ENCODE peak calls at places on chromosomes 13 and 19, in nine cellular contexts. D, M, K, V, O, F, N, E and L are unnamed samples.

GRCh38 chr13:73874460-73874859 is 259.7 kb downstream of the KLF12 start:
- DNase-seq in D (no peak), M (no peak), K (no peak), V (no peak), O (no peak), F (no peak), N (no peak), E (no peak), L (no peak)

GRCh38 chr19:48308695-48309586 is 16.4 kb upstream of the EMP3 start:
- DNase-seq in D (no peak), M (no peak), K (no peak), V (no peak), O (no peak), F (no peak), N (peak), E (no peak), L (no peak)

GRCh38 chr19:38047641-38048040 is 140.6 kb downstream of the SIPA1L3 start:
- DNase-seq in D (no peak), M (no peak), K (no peak), V (no peak), O (no peak), F (no peak), N (no peak), E (no peak), L (no peak)

GRCh38 chr13:95479706-95480105 is 72.8 kb upstream of the CLDN10 start:
- DNase-seq in D (no peak), M (no peak), K (no peak), V (no peak), O (no peak), F (no peak), N (no peak), E (no peak), L (no peak)

GRCh38 chr13:75175575-75175974 is 306.4 kb downstream of the TBC1D4 start:
- DNase-seq in D (peak), M (no peak), K (no peak), V (no peak), O (no peak), F (no peak), N (no peak), E (no peak), L (no peak)

GRCh38 chr13:31094331-31095015 is 67.2 kb downstream of the HSPH1 start:
- DNase-seq in D (no peak), M (no peak), K (no peak), V (no peak), O (no peak), F (no peak), N (no peak), E (no peak), L (no peak)

GRCh38 chr19:20964798-20965197 is 41.7 kb downstream of the ZNF85 start:
- DNase-seq in D (no peak), M (no peak), K (no peak), V (no peak), O (no peak), F (no peak), N (no peak), E (no peak), L (no peak)

GRCh38 chr19:58492265-58492664 is 16.1 kb downstream of the ZNF446 start:
- DNase-seq in D (no peak), M (no peak), K (no peak), V (no peak), O (no peak), F (no peak), N (no peak), E (no peak), L (no peak)

GRCh38 chr19:18456974-18457373 is 19.0 kb upstream of the ISYNA1 start:
- DNase-seq in D (no peak), M (peak), K (peak), V (no peak), O (peak), F (peak), N (peak), E (no peak), L (no peak)

GRCh38 chr13:51849145-51850101 is 4.4 kb upstream of the TMEM272 start:
- DNase-seq in D (peak), M (no peak), K (no peak), V (no peak), O (no peak), F (no peak), N (peak), E (no peak), L (no peak)

GRCh38 chr13:49532593-49532992 is 36.8 kb downstream of the PHF11 start:
- DNase-seq in D (no peak), M (no peak), K (no peak), V (no peak), O (no peak), F (no peak), N (no peak), E (no peak), L (no peak)

GRCh38 chr19:5539431-5539833 is 28.3 kb downstream of the TINCR start:
- DNase-seq in D (no peak), M (no peak), K (no peak), V (no peak), O (no peak), F (no peak), N (no peak), E (no peak), L (peak)

GRCh38 chr13:94369862-94370491 is 109.5 kb downstream of the DCT start:
- DNase-seq in D (peak), M (peak), K (no peak), V (no peak), O (no peak), F (no peak), N (peak), E (no peak), L (no peak)

GRCh38 chr13:21974741-21975140 is 303.9 kb downstream of the FGF9 start:
- DNase-seq in D (peak), M (no peak), K (no peak), V (no peak), O (no peak), F (no peak), N (no peak), E (no peak), L (no peak)

GRCh38 chr19:29999490-29999889 is 57.5 kb downstream of the URI1 start:
- DNase-seq in D (no peak), M (no peak), K (no peak), V (no peak), O (no peak), F (no peak), N (no peak), E (no peak), L (no peak)

GRCh38 chr13:98484289-98485219 is 92.4 kb downstream of the STK24 start:
- DNase-seq in D (peak), M (peak), K (no peak), V (peak), O (peak), F (peak), N (peak), E (peak), L (peak)

GRCh38 chr19:37855098-37855497 is 51.3 kb downstream of the WDR87 start:
- DNase-seq in D (peak), M (peak), K (no peak), V (no peak), O (no peak), F (peak), N (peak), E (no peak), L (peak)

GRCh38 chr19:34241513-34242337 is 12.6 kb upstream of the GARRE1 start:
- DNase-seq in D (no peak), M (no peak), K (no peak), V (no peak), O (peak), F (peak), N (no peak), E (no peak), L (no peak)

GRCh38 chr19:7921302-7921954 is 1.3 kb downstream of the SNAPC2 start:
- DNase-seq in D (no peak), M (no peak), K (no peak), V (no peak), O (peak), F (peak), N (no peak), E (no peak), L (no peak)

GRCh38 chr19:52170863-52171320 is 529 bp downstream of the ZNF836 start:
- DNase-seq in D (no peak), M (no peak), K (no peak), V (no peak), O (peak), F (peak), N (peak), E (no peak), L (peak)

GRCh38 chr13:68023838-68024581 is 793.9 kb upstream of the PCDH9 start:
- DNase-seq in D (no peak), M (no peak), K (no peak), V (no peak), O (no peak), F (peak), N (no peak), E (no peak), L (no peak)

GRCh38 chr19:2977001-2977685 is at the start of gene TLE6:
- DNase-seq in D (peak), M (peak), K (peak), V (peak), O (peak), F (peak), N (peak), E (no peak), L (peak)

GRCh38 chr13:83531022-83531421 is 351.3 kb downstream of the SLITRK1 start:
- DNase-seq in D (no peak), M (no peak), K (no peak), V (no peak), O (no peak), F (no peak), N (no peak), E (no peak), L (no peak)

GRCh38 chr19:6739884-6740588 is 556 bp downstream of the TRIP10 start:
- DNase-seq in D (no peak), M (no peak), K (no peak), V (no peak), O (peak), F (no peak), N (no peak), E (no peak), L (peak)

GRCh38 chr13:66689628-66690027 is 540.5 kb downstream of the PCDH9 start:
- DNase-seq in D (peak), M (peak), K (no peak), V (no peak), O (no peak), F (no peak), N (peak), E (no peak), L (no peak)

GRCh38 chr13:34162545-34162936 is 344.6 kb downstream of the RFC3 start:
- DNase-seq in D (peak), M (peak), K (no peak), V (no peak), O (no peak), F (no peak), N (peak), E (peak), L (no peak)

GRCh38 chr19:42124386-42124901 is 7.8 kb downstream of the POU2F2 start:
- DNase-seq in D (no peak), M (no peak), K (no peak), V (no peak), O (no peak), F (no peak), N (no peak), E (no peak), L (no peak)

GRCh38 chr13:112688560-112689497 is 1.0 kb upstream of the ATP11A start:
- DNase-seq in D (no peak), M (peak), K (no peak), V (no peak), O (no peak), F (no peak), N (no peak), E (no peak), L (no peak)

GRCh38 chr19:15323496-15324235 is 8.7 kb downstream of the BRD4 start:
- DNase-seq in D (peak), M (peak), K (no peak), V (no peak), O (peak), F (peak), N (peak), E (no peak), L (peak)

GRCh38 chr13:98416408-98416807 is 160.5 kb downstream of the STK24 start:
- DNase-seq in D (no peak), M (no peak), K (no peak), V (no peak), O (no peak), F (peak), N (no peak), E (no peak), L (no peak)

GRCh38 chr13:114047358-114047881 is 73.5 kb upstream of the C13orf46 start:
- DNase-seq in D (peak), M (no peak), K (no peak), V (no peak), O (no peak), F (no peak), N (no peak), E (no peak), L (no peak)

GRCh38 chr19:7331446-7331845 is 17.3 kb upstream of the ARHGEF18 start:
- DNase-seq in D (no peak), M (no peak), K (no peak), V (no peak), O (no peak), F (no peak), N (no peak), E (no peak), L (no peak)

GRCh38 chr13:21579754-21580316 is 24.1 kb downstream of the MICU2 start:
- DNase-seq in D (no peak), M (no peak), K (no peak), V (no peak), O (no peak), F (no peak), N (no peak), E (no peak), L (no peak)

GRCh38 chr19:3367572-3368440 is 1.4 kb downstream of the NFIC start:
- DNase-seq in D (no peak), M (no peak), K (no peak), V (no peak), O (peak), F (peak), N (no peak), E (no peak), L (no peak)

GRCh38 chr19:15178629-15179308 is 22.0 kb downstream of the NOTCH3 start:
- DNase-seq in D (no peak), M (no peak), K (no peak), V (no peak), O (no peak), F (no peak), N (no peak), E (no peak), L (no peak)

GRCh38 chr19:11399667-11400066 is 15.6 kb upstream of the EPOR start:
- DNase-seq in D (no peak), M (no peak), K (no peak), V (no peak), O (no peak), F (no peak), N (no peak), E (no peak), L (no peak)

GRCh38 chr19:4499318-4499717 is 19.0 kb downstream of the PLIN4 start:
- DNase-seq in D (no peak), M (no peak), K (no peak), V (no peak), O (no peak), F (no peak), N (no peak), E (no peak), L (no peak)

GRCh38 chr13:36891752-36892151 is 28.3 kb downstream of the SMAD9 start:
- DNase-seq in D (peak), M (peak), K (no peak), V (no peak), O (no peak), F (no peak), N (peak), E (no peak), L (no peak)

GRCh38 chr13:77918391-77919261 is at the start of gene EDNRB:
- DNase-seq in D (peak), M (peak), K (peak), V (no peak), O (peak), F (peak), N (peak), E (no peak), L (peak)

DNA sequence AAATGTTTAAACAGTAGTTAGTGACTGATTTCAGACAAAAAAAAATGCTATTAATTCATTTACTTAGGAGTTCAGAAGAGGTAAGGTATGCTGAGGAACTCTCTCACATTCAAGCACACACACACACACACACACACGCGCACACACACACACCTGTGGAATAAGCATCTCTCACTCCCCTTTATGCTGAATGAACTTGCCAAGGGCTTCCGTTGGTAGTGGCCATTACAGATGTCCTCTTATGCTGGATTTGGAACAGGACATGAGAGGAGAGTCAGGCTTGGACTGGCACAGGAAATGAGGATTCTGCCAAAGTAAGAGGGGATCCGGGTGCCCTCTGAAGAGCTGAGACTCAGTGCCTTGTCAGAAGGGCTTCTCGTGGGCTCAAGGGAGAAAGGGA is 463.4 kb upstream of the MIR17HG start:
- DNase-seq in D (no peak), M (no peak), K (no peak), V (no peak), O (no peak), F (no peak), N (no peak), E (no peak), L (no peak)
- H3K4me3 ChIP-seq in D (no peak), M (no peak), K (no peak), V (no peak), O (no peak), F (no peak), N (no peak), E (no peak), L (no peak)

DNA sequence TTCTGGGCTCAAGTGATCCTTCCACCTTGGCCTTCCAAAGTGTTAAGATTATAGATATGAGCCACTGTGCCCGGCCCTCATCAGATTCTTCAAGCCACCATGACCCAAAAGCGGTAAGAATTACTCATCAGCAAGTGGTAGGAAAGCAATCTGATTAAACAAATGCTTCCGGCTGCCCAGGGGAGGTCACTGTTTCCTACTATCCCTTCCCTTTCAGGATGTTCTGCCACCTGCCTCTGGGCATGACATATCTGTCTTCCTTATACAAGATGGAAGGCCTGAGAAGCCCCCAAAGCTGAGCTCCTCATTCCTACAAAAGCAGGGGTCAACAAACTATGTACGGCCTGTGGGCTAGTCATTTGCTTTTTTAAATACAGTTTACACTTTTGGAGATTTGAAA is 6.9 kb downstream of the ABHD8 start:
- DNase-seq in D (peak), M (no peak), K (no peak), V (no peak), O (no peak), F (no peak), N (no peak), E (no peak), L (no peak)
- TF ChIP-seq CTCF in D (peak), M (no peak), K (no peak), V (no peak), O (no peak), F (no peak), N (no peak), E (no peak), L (no peak)

DNA sequence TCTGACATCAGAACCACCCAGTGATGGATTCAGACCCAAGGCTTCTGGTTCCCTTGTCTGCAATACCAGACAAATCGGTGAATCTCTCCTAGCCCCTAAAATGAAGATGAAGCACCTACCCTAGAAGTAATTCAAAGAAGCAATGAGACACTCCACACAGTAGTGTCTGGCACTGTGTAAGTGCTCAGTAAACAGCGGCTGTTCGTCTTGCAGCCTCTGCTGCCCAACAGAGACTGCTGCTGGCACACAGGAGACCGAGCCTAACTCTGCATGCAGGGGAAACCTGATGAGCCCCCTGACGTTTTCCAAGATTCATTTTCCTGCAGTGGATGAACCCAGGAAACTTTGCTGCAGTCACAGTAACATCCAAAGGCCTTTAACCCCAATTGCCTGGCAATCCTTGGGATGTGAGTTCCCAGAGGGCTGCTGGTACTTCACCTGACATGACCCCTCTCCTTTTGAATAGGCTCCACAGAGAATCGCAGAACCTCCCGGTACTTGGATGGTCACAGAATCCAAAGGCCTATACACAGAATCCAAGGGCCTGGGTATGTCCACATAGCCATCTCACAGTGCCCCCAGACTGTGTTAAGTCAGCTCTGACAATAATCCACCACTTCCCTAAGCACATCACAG is 6.7 kb downstream of the MED26 start:
- DNase-seq in D (no peak), M (no peak), K (no peak), V (no peak), O (peak), F (no peak), N (no peak), E (no peak), L (no peak)
- H3K4me3 ChIP-seq in D (no peak), M (no peak), K (no peak), V (no peak), O (no peak), F (no peak), N (no peak), E (no peak), L (no peak)

GRCh38 chr19:49666120-49666444 is 349 bp downstream of the BCL2L12 start:
- DNase-seq in D (no peak), M (no peak), K (no peak), V (no peak), O (no peak), F (no peak), N (no peak), E (no peak), L (no peak)
- TF ChIP-seq CTCF in D (peak), M (no peak), K (no peak), V (no peak), O (peak), F (no peak), N (no peak), E (peak), L (no peak)